ENCODE peak calls at places on chromosome 1, in nine cellular contexts. N, M, Y, F, U, H, W, C and X are unnamed samples.

GRCh38 chr1:224106568-224107281 is 7.2 kb upstream of the FBXO28 start:
- DNase-seq in N (peak; percentile 58), M (peak; percentile 78), Y (no peak), F (no peak), U (no peak), H (no peak), W (peak; percentile 41), C (peak; percentile 45), X (no peak)

GRCh38 chr1:27150641-27151040 is 4.3 kb downstream of the SLC9A1 start:
- DNase-seq in N (no peak), M (no peak), Y (no peak), F (no peak), U (no peak), H (no peak), W (no peak), C (no peak), X (no peak)

GRCh38 chr1:203268901-203269653 is 36.2 kb upstream of the BTG2 start:
- DNase-seq in N (peak; percentile 83), M (peak; percentile 95), Y (no peak), F (no peak), U (no peak), H (no peak), W (no peak), C (peak; percentile 73), X (peak; percentile 62)

GRCh38 chr1:53431244-53431643 is 28.0 kb upstream of the DMRTB1 start:
- DNase-seq in N (no peak), M (no peak), Y (no peak), F (no peak), U (no peak), H (no peak), W (no peak), C (no peak), X (no peak)

GRCh38 chr1:150366416-150367296 is 2.7 kb downstream of the RPRD2 start:
- DNase-seq in N (no peak), M (peak; percentile 35), Y (no peak), F (no peak), U (no peak), H (no peak), W (no peak), C (peak; percentile 26), X (no peak)

GRCh38 chr1:160048335-160048734 is 16.5 kb upstream of the PIGM start:
- DNase-seq in N (no peak), M (no peak), Y (no peak), F (no peak), U (no peak), H (no peak), W (no peak), C (no peak), X (no peak)

GRCh38 chr1:155499953-155500621 is 62.5 kb downstream of the ASH1L start:
- DNase-seq in N (peak; percentile 23), M (peak; percentile 46), Y (no peak), F (no peak), U (no peak), H (no peak), W (peak; percentile 67), C (no peak), X (no peak)

GRCh38 chr1:31302749-31303441 is 6.1 kb downstream of the ZCCHC17 start:
- DNase-seq in N (peak; percentile 15), M (no peak), Y (no peak), F (no peak), U (no peak), H (no peak), W (no peak), C (peak; percentile 75), X (no peak)

GRCh38 chr1:41347276-41347675 is 14.0 kb upstream of the FOXO6 start:
- DNase-seq in N (no peak), M (no peak), Y (no peak), F (no peak), U (no peak), H (peak; percentile 19), W (no peak), C (no peak), X (no peak)

GRCh38 chr1:9877962-9878361 is 32.1 kb downstream of the CTNNBIP1 start:
- DNase-seq in N (no peak), M (peak; percentile 75), Y (no peak), F (no peak), U (no peak), H (no peak), W (peak; percentile 38), C (no peak), X (no peak)

GRCh38 chr1:97553975-97554374 is 366.9 kb downstream of the DPYD start:
- DNase-seq in N (no peak), M (no peak), Y (no peak), F (no peak), U (no peak), H (no peak), W (no peak), C (peak; percentile 18), X (no peak)

GRCh38 chr1:111804736-111805135 is 49.0 kb downstream of the DDX20 start:
- DNase-seq in N (no peak), M (no peak), Y (no peak), F (no peak), U (no peak), H (no peak), W (no peak), C (no peak), X (no peak)

GRCh38 chr1:241411776-241412338 is 54.9 kb upstream of the RGS7 start:
- DNase-seq in N (no peak), M (no peak), Y (no peak), F (no peak), U (no peak), H (no peak), W (no peak), C (peak; percentile 60), X (no peak)

GRCh38 chr1:170530972-170531757 is 801 bp upstream of the GORAB start:
- DNase-seq in N (peak; percentile 14), M (no peak), Y (no peak), F (no peak), U (no peak), H (no peak), W (peak; percentile 13), C (no peak), X (no peak)

GRCh38 chr1:21511579-21512522 is 2.6 kb downstream of the ALPL start:
- DNase-seq in N (peak; percentile 97), M (peak; percentile 33), Y (peak; percentile 75), F (no peak), U (no peak), H (peak; percentile 79), W (peak; percentile 35), C (peak; percentile 97), X (no peak)

GRCh38 chr1:14120895-14121294 is 420.9 kb downstream of the PRDM2 start:
- DNase-seq in N (no peak), M (peak; percentile 47), Y (no peak), F (no peak), U (no peak), H (no peak), W (no peak), C (no peak), X (no peak)

GRCh38 chr1:192489046-192489445 is 86.5 kb upstream of the RGS1 start:
- DNase-seq in N (no peak), M (no peak), Y (no peak), F (no peak), U (no peak), H (no peak), W (no peak), C (peak; percentile 78), X (no peak)

GRCh38 chr1:21090460-21090859 is 86.2 kb downstream of the EIF4G3 start:
- DNase-seq in N (no peak), M (no peak), Y (no peak), F (no peak), U (no peak), H (no peak), W (no peak), C (no peak), X (no peak)

GRCh38 chr1:41435570-41436178 is 48.8 kb downstream of the EDN2 start:
- DNase-seq in N (no peak), M (no peak), Y (no peak), F (no peak), U (no peak), H (no peak), W (no peak), C (no peak), X (no peak)

GRCh38 chr1:105027838-105028471 is 1278.3 kb downstream of the AMY1C start:
- DNase-seq in N (no peak), M (no peak), Y (no peak), F (no peak), U (no peak), H (no peak), W (no peak), C (no peak), X (no peak)

GRCh38 chr1:153678519-153679336 is at the start of gene NPR1:
- DNase-seq in N (peak; percentile 76), M (no peak), Y (peak; percentile 62), F (no peak), U (no peak), H (peak; percentile 87), W (peak; percentile 33), C (peak; percentile 27), X (no peak)
- TF ChIP-seq CTCF in N (no peak), M (no peak), Y (no peak), F (no peak), U (no peak), H (no peak), W (no peak), C (no peak), X (no peak)

DNA sequence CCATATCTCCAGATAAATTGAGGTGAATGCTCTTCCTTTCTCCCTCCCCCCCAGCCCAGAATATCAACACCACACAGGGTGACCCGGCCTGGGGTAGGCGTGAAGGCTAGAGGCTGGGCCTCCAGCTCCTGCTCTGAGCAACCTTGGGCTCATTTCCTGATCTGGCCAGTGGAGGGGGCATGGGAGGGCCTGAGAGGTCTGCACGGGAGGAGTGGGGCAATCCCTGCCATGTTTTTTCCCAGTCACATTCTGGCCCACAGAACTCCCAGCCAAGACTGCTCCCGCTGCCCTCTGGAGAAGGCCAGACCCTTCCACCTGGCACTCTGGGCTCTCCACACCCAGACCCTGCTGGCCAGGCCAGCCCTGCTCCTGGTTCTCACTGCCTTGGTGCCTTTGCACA is 3.9 kb downstream of the CLDN19 start:
- DNase-seq in N (peak; percentile 36), M (peak; percentile 49), Y (no peak), F (no peak), U (no peak), H (no peak), W (peak; percentile 74), C (peak; percentile 14), X (no peak)
- TF ChIP-seq CTCF in N (peak; percentile 52), M (peak; percentile 24), Y (no peak), F (no peak), U (peak; percentile 25), H (no peak), W (peak; percentile 33), C (peak; percentile 37), X (peak; percentile 44)

GRCh38 chr1:93142161-93142560 is 38.1 kb downstream of the TMED5 start:
- DNase-seq in N (no peak), M (no peak), Y (no peak), F (no peak), U (no peak), H (no peak), W (no peak), C (no peak), X (no peak)
- TF ChIP-seq CTCF in N (no peak), M (no peak), Y (no peak), F (no peak), U (no peak), H (no peak), W (no peak), C (no peak), X (no peak)

DNA sequence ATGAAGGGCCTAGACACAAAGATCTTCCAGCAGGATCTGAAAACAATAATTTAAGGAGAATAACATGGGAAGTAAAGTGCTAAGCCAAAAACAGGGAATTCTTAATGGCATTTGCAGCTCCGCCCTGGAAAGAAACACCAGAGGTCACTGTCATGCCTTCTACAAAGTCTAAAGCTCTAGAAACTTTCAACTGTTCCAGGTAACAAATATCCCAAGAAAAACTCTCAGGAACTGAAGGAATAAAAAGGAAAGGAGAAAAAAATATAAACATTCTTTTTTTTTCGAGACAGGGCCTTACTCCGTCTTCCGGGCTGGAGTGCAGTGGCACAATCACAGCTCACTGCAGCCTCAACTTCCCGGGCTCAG is 13.2 kb downstream of the ZC3H12A start:
- DNase-seq in N (no peak), M (no peak), Y (no peak), F (no peak), U (no peak), H (no peak), W (no peak), C (no peak), X (no peak)
- TF ChIP-seq CTCF in N (no peak), M (no peak), Y (no peak), F (no peak), U (peak; percentile 68), H (peak; percentile 8), W (peak; percentile 1), C (no peak), X (no peak)